ENCODE peak calls at places on chromosomes 6 and 20, in eight cellular contexts. P is upper lobe of right lung, B is IMR-90, S is esophagus squamous epithelium, J is cardiac muscle cell, W is neural progenitor cell, G is tibial artery, X is sigmoid colon. A is an unnamed sample. For H3K27me3, the result is how much of the 10 kb centered on the place peaks cover.

GRCh38 chr20:5945963-5946362 is 4.4 kb downstream of the TRMT6 start:
- DNase-seq in P (no peak), B (peak), S (no peak), J (no peak), W (no peak), G (no peak), X (no peak), A (no peak)

GRCh38 chr6:109626311-109626710 is 64.7 kb downstream of the AK9 start:
- DNase-seq in P (no peak), B (no peak), S (no peak), J (no peak), W (no peak), G (no peak), X (no peak), A (no peak)

GRCh38 chr20:4814696-4815252 is 93.1 kb downstream of the PRND start:
- DNase-seq in P (peak), B (no peak), S (peak), J (no peak), W (no peak), G (peak), X (no peak), A (no peak)

GRCh38 chr20:61876931-61877330 is 188.8 kb downstream of the TAF4 start:
- DNase-seq in P (no peak), B (no peak), S (no peak), J (no peak), W (no peak), G (no peak), X (no peak), A (no peak)

GRCh38 chr6:12844284-12845223 is 128.0 kb downstream of the PHACTR1 start:
- DNase-seq in P (no peak), B (peak), S (no peak), J (peak), W (peak), G (no peak), X (no peak), A (no peak)

GRCh38 chr6:135096403-135097130 is 41.9 kb upstream of the HBS1L start:
- DNase-seq in P (no peak), B (no peak), S (no peak), J (no peak), W (no peak), G (no peak), X (no peak), A (no peak)

GRCh38 chr6:94052754-94053153 is 633.4 kb upstream of the EPHA7 start:
- DNase-seq in P (no peak), B (no peak), S (no peak), J (no peak), W (peak), G (no peak), X (no peak), A (peak)

GRCh38 chr20:25402583-25402982 is 4.9 kb upstream of the GINS1 start:
- DNase-seq in P (no peak), B (no peak), S (no peak), J (no peak), W (peak), G (no peak), X (no peak), A (no peak)

GRCh38 chr20:45346851-45347250 is 1.4 kb downstream of the SDC4 start:
- DNase-seq in P (no peak), B (no peak), S (no peak), J (no peak), W (no peak), G (no peak), X (no peak), A (no peak)

GRCh38 chr20:1803216-1804128 is 91.7 kb upstream of the SIRPA start:
- DNase-seq in P (peak), B (peak), S (peak), J (peak), W (peak), G (peak), X (peak), A (no peak)

GRCh38 chr6:101403566-101403965 is 10.1 kb downstream of the GRIK2 start:
- DNase-seq in P (no peak), B (peak), S (no peak), J (no peak), W (peak), G (no peak), X (no peak), A (no peak)

GRCh38 chr20:1310506-1311190 is 18.3 kb downstream of the SDCBP2 start:
- DNase-seq in P (no peak), B (no peak), S (no peak), J (no peak), W (no peak), G (no peak), X (no peak), A (no peak)

GRCh38 chr20:11328839-11329238 is 588.9 kb upstream of the BTBD3 start:
- DNase-seq in P (no peak), B (no peak), S (no peak), J (no peak), W (no peak), G (no peak), X (no peak), A (no peak)

GRCh38 chr6:135300576-135300975 is 119.5 kb downstream of the MYB start:
- DNase-seq in P (no peak), B (peak), S (no peak), J (no peak), W (no peak), G (no peak), X (no peak), A (no peak)

GRCh38 chr6:52420668-52421358 is 671 bp downstream of the EFHC1 start:
- DNase-seq in P (no peak), B (peak), S (no peak), J (peak), W (peak), G (no peak), X (peak), A (no peak)

GRCh38 chr6:170276369-170277057 is 14.4 kb downstream of the DLL1 start:
- DNase-seq in P (no peak), B (no peak), S (no peak), J (no peak), W (no peak), G (no peak), X (peak), A (no peak)

GRCh38 chr6:41568585-41569384 is 22.6 kb downstream of the FOXP4 start:
- DNase-seq in P (peak), B (peak), S (no peak), J (peak), W (no peak), G (no peak), X (no peak), A (no peak)

GRCh38 chr6:69584913-69585729 is 211.7 kb downstream of the LMBRD1 start:
- DNase-seq in P (no peak), B (no peak), S (no peak), J (peak), W (peak), G (no peak), X (no peak), A (no peak)

GRCh38 chr20:52105573-52106422 is 85.8 kb downstream of the ZFP64 start:
- DNase-seq in P (no peak), B (peak), S (no peak), J (peak), W (peak), G (no peak), X (no peak), A (no peak)

GRCh38 chr6:29705389-29706231 is 17.6 kb upstream of the HLA-F start:
- DNase-seq in P (no peak), B (peak), S (no peak), J (peak), W (peak), G (no peak), X (no peak), A (no peak)

GRCh38 chr6:3356824-3357420 is 98.2 kb downstream of the PSMG4 start:
- DNase-seq in P (no peak), B (no peak), S (no peak), J (no peak), W (no peak), G (no peak), X (no peak), A (no peak)
- H3K4me3 ChIP-seq in P (no peak), B (no peak), S (no peak), J (no peak), W (peak), G (peak), X (no peak), A (no peak)

DNA sequence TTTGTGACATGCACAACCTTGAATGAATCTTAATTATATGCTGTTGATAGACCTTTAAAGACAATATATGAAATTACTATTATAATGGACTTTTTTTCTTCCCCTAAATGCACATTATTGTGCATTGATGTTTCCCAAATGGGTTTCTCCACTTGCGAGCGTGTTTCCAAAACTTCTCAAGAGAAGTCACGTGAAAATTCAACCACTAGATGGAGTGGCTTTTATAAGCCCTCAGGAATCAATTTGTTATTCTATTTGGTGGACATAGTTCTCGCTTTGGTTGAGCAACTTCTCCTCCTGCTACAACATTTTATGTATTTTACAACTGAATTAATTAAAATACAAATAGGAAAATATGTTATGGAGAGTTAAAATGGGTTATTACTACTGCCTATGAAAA is 9.0 kb downstream of the CNR1 start:
- DNase-seq in P (no peak), B (no peak), S (no peak), J (no peak), W (no peak), G (no peak), X (no peak), A (no peak)
- TF ChIP-seq CTCF in P (no peak), B (no peak), S (no peak), J (no peak), W (peak), G (no peak), X (no peak), A (no peak)

DNA sequence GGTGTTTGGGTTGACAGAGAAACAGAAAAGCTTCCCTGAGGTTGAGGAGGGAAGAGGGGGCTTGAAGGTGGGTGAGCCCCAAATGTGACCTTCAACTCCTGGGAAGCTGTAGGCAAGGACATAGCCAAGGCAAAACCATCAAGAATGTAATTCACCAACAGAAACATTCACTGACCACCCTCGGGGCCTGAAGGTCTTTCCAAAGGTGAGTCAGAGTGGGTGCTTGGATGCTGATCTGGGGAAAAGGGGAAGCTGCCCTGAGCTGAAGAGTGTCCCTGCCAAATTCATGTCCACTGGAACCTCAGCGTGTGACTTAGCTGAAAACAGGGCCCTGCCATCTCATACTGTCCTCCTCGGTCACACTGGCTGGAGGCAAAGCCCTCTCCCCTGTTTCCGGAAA is 234.2 kb upstream of the SULF2 start:
- DNase-seq in P (no peak), B (no peak), S (no peak), J (no peak), W (no peak), G (no peak), X (no peak), A (no peak)
- H3K27me3 ChIP-seq in P (under half), B (under half), S (under half), J (under half), W (under half), G (under half), X (under half), A (under half)

DNA sequence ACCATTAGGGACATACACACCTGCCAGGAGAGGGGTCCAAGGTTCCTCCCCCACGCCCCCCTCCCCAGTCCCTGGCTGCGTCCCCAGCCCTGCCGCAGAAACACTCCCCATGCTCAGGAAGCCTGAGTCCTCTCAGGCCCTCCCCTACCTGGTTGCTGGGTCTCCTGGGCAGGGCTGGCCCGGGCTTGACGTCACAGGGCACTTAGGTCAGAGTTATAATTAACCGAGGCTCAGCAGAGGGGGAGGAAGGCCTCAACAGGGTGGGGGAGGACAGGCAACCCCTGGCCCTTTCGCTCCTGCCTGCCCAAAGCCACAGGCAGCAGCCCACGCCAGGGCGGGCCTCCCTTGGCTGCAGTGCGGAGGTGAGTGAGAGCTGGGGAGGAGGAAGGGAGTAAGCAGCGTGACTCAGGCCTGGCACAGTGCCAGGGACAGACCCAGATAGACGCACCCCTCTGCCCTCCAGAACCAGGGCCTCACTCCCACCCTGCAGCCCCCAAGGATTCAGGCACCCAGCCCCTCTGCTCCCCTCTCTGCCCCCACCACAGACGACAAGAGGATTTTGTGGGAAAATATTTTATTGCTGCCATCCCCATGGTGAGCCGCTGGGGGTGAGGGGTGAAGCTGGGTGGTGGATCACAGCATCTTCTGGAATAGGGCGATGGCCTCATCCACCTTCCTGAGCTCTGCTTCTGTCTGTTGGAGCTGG is at the start of gene VWA7:
- DNase-seq in P (peak), B (peak), S (no peak), J (peak), W (no peak), G (no peak), X (no peak), A (peak)
- H3K4me3 ChIP-seq in P (peak), B (no peak), S (no peak), J (no peak), W (no peak), G (no peak), X (no peak), A (peak)

GRCh38 chr6:85824329-85824728 is 181.6 kb upstream of the SYNCRIP start:
- DNase-seq in P (no peak), B (no peak), S (no peak), J (no peak), W (no peak), G (no peak), X (no peak), A (no peak)
- TF ChIP-seq CTCF in P (no peak), B (no peak), S (no peak), J (no peak), W (no peak), G (no peak), X (no peak), A (no peak)

DNA sequence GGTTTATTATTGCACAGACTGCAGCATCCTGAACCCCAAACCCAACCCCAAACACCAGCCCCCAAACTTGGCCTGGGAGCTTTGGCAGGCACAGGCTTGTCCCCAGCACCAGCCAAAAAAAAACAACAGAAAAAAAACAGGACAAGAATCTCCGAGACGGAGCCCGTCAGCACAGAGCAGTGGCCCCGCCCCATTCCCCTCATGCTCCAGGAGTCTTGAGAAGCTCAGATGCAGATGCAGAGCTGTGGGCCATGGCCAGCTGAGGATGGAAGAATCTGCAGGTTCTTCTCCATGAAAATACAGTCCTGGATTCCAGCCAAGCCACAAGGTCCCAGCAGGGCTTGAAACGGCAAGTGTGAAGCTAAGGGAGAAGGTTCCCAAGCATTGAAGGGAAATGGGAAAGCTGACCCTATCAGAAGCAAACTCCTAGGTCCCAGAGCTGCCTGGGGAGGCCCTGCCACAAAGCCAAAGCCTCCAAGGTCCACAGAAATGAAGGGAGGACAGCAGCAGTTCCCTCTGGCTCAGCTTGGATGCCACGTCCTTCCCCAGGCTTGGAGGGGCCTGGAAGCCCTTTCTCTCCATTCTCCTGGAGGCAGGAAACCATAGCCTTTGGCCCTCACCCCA is 75.2 kb downstream of the JPH2 start:
- DNase-seq in P (no peak), B (peak), S (no peak), J (no peak), W (no peak), G (no peak), X (peak), A (no peak)
- H3K27me3 ChIP-seq in P (under half), B (under half), S (under half), J (under half), W (under half), G (under half), X (under half), A (under half)

GRCh38 chr6:87155272-87155919 is at the start of gene ZNF292:
- DNase-seq in P (peak), B (peak), S (peak), J (peak), W (peak), G (peak), X (peak), A (peak)

GRCh38 chr6:87154641-87155271 is 609 bp upstream of the ZNF292 start:
- DNase-seq in P (no peak), B (peak), S (no peak), J (no peak), W (no peak), G (peak), X (no peak), A (peak)

GRCh38 chr6:87152528-87152950 is 2.8 kb upstream of the ZNF292 start:
- DNase-seq in P (no peak), B (peak), S (no peak), J (no peak), W (peak), G (no peak), X (no peak), A (no peak)

GRCh38 chr6:87151471-87151785 is 3.9 kb upstream of the ZNF292 start:
- DNase-seq in P (no peak), B (no peak), S (no peak), J (no peak), W (no peak), G (no peak), X (no peak), A (no peak)

DNA sequence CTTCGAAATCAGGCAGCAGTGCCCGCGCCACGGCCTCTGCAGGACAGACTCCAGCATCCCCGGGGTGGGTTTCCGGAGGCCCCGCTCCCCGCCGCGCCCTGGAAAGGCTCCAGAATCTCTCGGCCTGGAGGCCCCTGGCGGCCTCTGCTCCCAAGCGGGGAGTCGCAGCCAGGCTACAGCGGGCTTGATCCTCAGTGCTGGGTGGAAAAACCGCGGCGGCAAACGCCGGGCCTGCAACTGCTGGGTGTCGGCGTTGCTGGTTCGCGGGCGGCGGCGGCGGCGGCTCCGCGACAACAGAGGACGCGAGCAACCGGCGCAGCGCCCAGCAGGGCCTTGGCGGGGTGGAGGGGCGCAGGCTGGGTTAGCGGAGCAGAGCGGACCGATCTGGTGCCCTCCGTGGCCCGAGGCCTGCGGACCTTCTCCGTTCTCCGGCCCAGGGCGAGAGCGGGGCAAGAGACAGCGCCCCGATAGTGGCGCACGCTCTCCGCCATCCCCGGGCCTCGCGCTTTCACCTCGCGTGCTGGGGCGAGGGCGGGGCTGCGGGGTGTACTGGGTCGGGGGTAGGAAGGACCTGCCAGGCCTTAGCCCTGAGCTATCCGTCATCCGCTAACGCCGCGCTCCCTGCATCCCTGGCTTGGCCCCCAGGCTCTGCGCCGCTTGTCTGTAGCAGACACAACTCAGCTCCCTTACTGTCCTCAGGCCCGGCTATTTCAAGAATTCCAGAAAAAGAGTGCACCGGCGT is 3.4 kb upstream of the ZNF292 start:
- DNase-seq in P (peak), B (peak), S (no peak), J (peak), W (peak), G (peak), X (peak), A (no peak)
- H3K4me3 ChIP-seq in P (peak), B (peak), S (peak), J (peak), W (peak), G (peak), X (peak), A (peak)

GRCh38 chr6:113907107-113907506 is 50.0 kb downstream of the MARCKS start:
- DNase-seq in P (no peak), B (no peak), S (no peak), J (no peak), W (no peak), G (no peak), X (no peak), A (no peak)
- TF ChIP-seq CTCF in P (no peak), B (no peak), S (no peak), J (peak), W (no peak), G (no peak), X (no peak), A (no peak)

DNA sequence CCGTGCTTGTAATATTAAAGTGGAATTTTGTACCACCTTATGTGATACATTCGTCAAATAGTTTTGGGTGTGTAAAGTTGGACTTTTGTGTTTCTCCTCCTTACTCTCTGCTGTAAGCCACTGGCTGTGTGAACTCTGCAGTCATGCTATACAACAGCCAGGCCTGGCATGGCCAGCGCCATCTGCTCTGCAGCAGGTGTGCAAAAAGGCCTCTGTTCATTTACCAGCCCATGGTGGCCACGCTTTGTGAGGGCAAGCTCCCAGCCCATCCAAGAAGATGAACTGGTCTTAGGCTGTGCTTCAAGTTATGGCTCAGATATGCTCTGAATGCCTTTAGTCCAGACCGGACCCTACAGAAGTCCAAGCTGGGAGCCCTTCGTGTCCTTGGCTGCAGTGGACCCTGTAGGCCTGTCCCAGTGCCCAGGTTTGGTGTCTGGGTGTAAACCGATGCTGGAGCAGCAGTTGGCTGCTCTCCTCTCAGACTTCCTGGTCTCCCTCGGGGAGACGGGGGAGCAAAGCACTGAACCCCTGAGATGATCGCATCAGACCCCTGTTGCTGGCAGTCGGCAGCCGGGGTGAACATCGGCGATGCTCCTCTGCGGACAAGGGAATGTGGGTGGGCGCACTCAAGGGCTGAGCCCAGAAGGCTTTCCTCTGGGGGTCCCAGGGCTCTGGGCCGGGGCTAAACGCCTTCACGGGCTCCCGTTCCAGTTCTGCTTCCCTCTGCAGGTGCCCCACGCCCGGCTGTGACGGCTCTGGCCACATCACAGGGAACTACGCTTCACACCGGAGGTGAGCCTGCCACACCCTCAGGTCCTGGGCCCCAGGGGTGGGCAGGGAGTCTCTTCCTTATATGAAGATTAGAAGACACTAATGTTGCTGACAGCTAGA is 28.6 kb upstream of the PCMTD2 start:
- DNase-seq in P (no peak), B (no peak), S (no peak), J (no peak), W (no peak), G (no peak), X (no peak), A (no peak)
- H3K27me3 ChIP-seq in P (under half), B (under half), S (under half), J (under half), W (under half), G (under half), X (under half), A (under half)

A was measured in kidney epithelial cell.